ENCODE peak calls at places on chromosomes 13 and 19, in seven cellular contexts. K is skeletal muscle cell, Y is activated gamma-delta T cell treated with Interleukin-2 at 50 U/mL for 16 hours, H is mucosa of descending colon, O is HT-29, V is SHP77, C is lower leg skin. R is an unnamed sample.

GRCh38 chr19:17424743-17425365 is 5.0 kb downstream of the MVB12A start:
- DNase-seq in O (peak), C (no peak), V (peak), K (no peak), H (peak), Y (no peak), R (peak)

GRCh38 chr13:77386880-77387606 is 60.1 kb upstream of the MYCBP2 start:
- DNase-seq in V (no peak), C (no peak), Y (no peak), O (no peak), K (peak), H (no peak), R (peak)

GRCh38 chr13:37602743-37603381 is 4.3 kb upstream of the POSTN start:
- DNase-seq in K (no peak), C (no peak), H (no peak), V (no peak), O (peak), Y (no peak), R (peak)

GRCh38 chr13:74210693-74211393 is 76.6 kb upstream of the KLF12 start:
- DNase-seq in Y (no peak), O (peak), H (no peak), V (no peak), C (no peak), K (peak), R (peak)

GRCh38 chr19:47471733-47472457 is at the start of gene SLC8A2:
- DNase-seq in Y (peak), H (peak), C (no peak), K (peak), O (peak), V (peak), R (peak)

GRCh38 chr13:111947876-111948275 is 119.1 kb upstream of the SOX1 start:
- DNase-seq in H (no peak), O (no peak), Y (no peak), K (no peak), V (no peak), C (peak), R (no peak)

GRCh38 chr13:47598340-47598911 is 402.6 kb downstream of the SUCLA2 start:
- DNase-seq in Y (no peak), O (peak), V (no peak), C (no peak), H (no peak), K (no peak), R (peak)

GRCh38 chr13:70668293-70668692 is 560.0 kb upstream of the KLHL1 start:
- DNase-seq in V (no peak), K (no peak), O (peak), C (no peak), H (no peak), Y (no peak), R (peak)

GRCh38 chr13:28865951-28866350 is 45.8 kb downstream of the MTUS2 start:
- DNase-seq in V (no peak), Y (no peak), K (no peak), C (no peak), O (no peak), H (no peak), R (no peak)